ENCODE peak calls at places on chromosomes 16 and 17, in ten cellular contexts. K is Panc1; W is neural progenitor cell; J is mucosa of descending colon; C is cardiac muscle cell; G is thyroid gland; N is pancreas; O is OCI-LY7; I is CD8-positive, alpha-beta memory T cell; D is HAP-1. V is an unnamed sample.

GRCh38 chr16:77213542-77214108 is 14.4 kb downstream of the SYCE1L start:
- DNase-seq in G (no peak), J (no peak), W (no peak), D (no peak), N (peak; percentile 26), O (no peak), K (peak; percentile 77), C (peak; percentile 85), I (no peak), V (no peak)

GRCh38 chr17:64096037-64096436 is 33.9 kb downstream of the ERN1 start:
- DNase-seq in W (no peak), C (no peak), K (no peak), N (no peak), O (no peak), D (no peak), G (no peak), I (no peak), J (no peak), V (no peak)

GRCh38 chr17:51904379-51904778 is 254.1 kb downstream of the CA10 start:
- DNase-seq in K (no peak), D (no peak), O (no peak), J (no peak), C (no peak), N (no peak), I (no peak), W (no peak), G (no peak), V (no peak)

GRCh38 chr17:45316271-45317112 is at the start of gene MAP3K14:
- DNase-seq in C (peak; percentile 82), K (no peak), W (peak; percentile 89), I (peak; percentile 59), N (peak; percentile 84), D (peak; percentile 24), O (peak; percentile 79), J (peak; percentile 71), G (peak; percentile 83), V (peak; percentile 58)

GRCh38 chr17:16923904-16924700 is 47.8 kb downstream of the TNFRSF13B start:
- DNase-seq in C (no peak), D (no peak), I (no peak), J (no peak), W (no peak), K (no peak), O (no peak), N (peak; percentile 22), G (no peak), V (no peak)

GRCh38 chr16:21639493-21639892 is 12.9 kb downstream of the IGSF6 start:
- DNase-seq in G (no peak), K (no peak), O (no peak), I (no peak), D (no peak), C (no peak), J (no peak), N (no peak), W (no peak), V (no peak)

GRCh38 chr16:13438064-13438463 is 481.9 kb upstream of the ERCC4 start:
- DNase-seq in I (no peak), C (no peak), W (no peak), D (no peak), G (no peak), N (no peak), K (no peak), J (no peak), O (no peak), V (no peak)

GRCh38 chr16:7579454-7579853 is 246.8 kb downstream of the RBFOX1 start:
- DNase-seq in G (no peak), D (no peak), O (no peak), K (no peak), N (no peak), I (no peak), J (no peak), W (no peak), C (no peak), V (no peak)

GRCh38 chr17:82846061-82846691 is 6.4 kb upstream of the ZNF750 start:
- DNase-seq in O (no peak), C (no peak), W (no peak), D (no peak), N (no peak), G (no peak), J (no peak), K (no peak), I (no peak), V (no peak)

GRCh38 chr17:61206922-61207321 is 192.7 kb upstream of the TBX2 start:
- DNase-seq in D (no peak), N (no peak), W (no peak), C (no peak), J (no peak), G (no peak), I (no peak), K (no peak), O (no peak), V (no peak)

GRCh38 chr17:51540151-51540550 is 279.8 kb downstream of the UTP18 start:
- DNase-seq in J (no peak), G (no peak), N (no peak), K (no peak), W (no peak), D (no peak), C (no peak), I (no peak), O (no peak), V (no peak)

GRCh38 chr16:1002399-1003161 is 21.0 kb downstream of the SOX8 start:
- DNase-seq in D (no peak), J (peak; percentile 24), G (no peak), C (peak; percentile 87), W (no peak), N (no peak), I (peak; percentile 36), O (no peak), K (peak; percentile 89), V (peak; percentile 28)

GRCh38 chr16:80852261-80852872 is 48.0 kb upstream of the CDYL2 start:
- DNase-seq in G (no peak), D (peak; percentile 9), O (peak; percentile 31), K (no peak), C (peak; percentile 27), I (no peak), N (no peak), J (peak; percentile 25), W (peak; percentile 48), V (no peak)

GRCh38 chr16:74111583-74111982 is 185.0 kb upstream of the PSMD7 start:
- DNase-seq in J (no peak), W (no peak), D (no peak), C (no peak), K (no peak), G (no peak), O (no peak), N (no peak), I (no peak), V (no peak)

GRCh38 chr16:81587626-81588160 is 143.1 kb downstream of the CMIP start:
- DNase-seq in J (no peak), G (no peak), O (no peak), C (no peak), K (no peak), D (no peak), W (no peak), N (no peak), I (no peak), V (no peak)

GRCh38 chr17:48153711-48154642 is 46.4 kb downstream of the SNX11 start:
- DNase-seq in I (no peak), W (peak; percentile 72), C (peak; percentile 60), O (peak; percentile 47), K (peak; percentile 12), D (peak; percentile 47), G (no peak), N (peak; percentile 72), J (peak; percentile 72), V (no peak)

GRCh38 chr16:4510747-4511426 is 27.7 kb downstream of the CDIP1 start:
- DNase-seq in I (no peak), K (no peak), C (no peak), G (no peak), J (no peak), D (no peak), N (no peak), W (no peak), O (no peak), V (no peak)

GRCh38 chr16:85428899-85429775 is 184.0 kb upstream of the GSE1 start:
- DNase-seq in C (no peak), I (no peak), W (no peak), D (no peak), N (peak; percentile 34), G (no peak), O (no peak), K (no peak), J (no peak), V (peak; percentile 1)

GRCh38 chr16:48487287-48487686 is 102.1 kb upstream of the SIAH1 start:
- DNase-seq in J (no peak), O (no peak), N (no peak), D (no peak), C (peak; percentile 43), W (no peak), I (no peak), K (no peak), G (no peak), V (no peak)

GRCh38 chr17:5419959-5420653 is at the start of gene RPAIN:
- DNase-seq in J (peak; percentile 93), D (peak; percentile 87), G (peak; percentile 90), K (no peak), W (peak; percentile 92), C (peak; percentile 87), O (peak; percentile 92), I (peak; percentile 80), N (peak; percentile 83), V (peak; percentile 77)
- H3K9me3 ChIP-seq in J (no peaks in the 10 kb centered on the region), D (no peaks in the 10 kb centered on the region), G (no peaks in the 10 kb centered on the region), K (no peaks in the 10 kb centered on the region), W (no peaks in the 10 kb centered on the region), C (no peaks in the 10 kb centered on the region), O (no peaks in the 10 kb centered on the region), I (no peaks in the 10 kb centered on the region), N (no peaks in the 10 kb centered on the region), V (no peaks in the 10 kb centered on the region)

GRCh38 chr16:46466239-46466638 is 154.9 kb downstream of the SHCBP1 start:
- DNase-seq in G (no peak), C (no peak), I (no peak), W (no peak), J (no peak), K (no peak), O (no peak), D (no peak), N (no peak), V (no peak)
- H3K9me3 ChIP-seq in G (no peaks in the 10 kb centered on the region), C (peaks cover 6% of the 10 kb centered on the region), I (no peaks in the 10 kb centered on the region), W (peaks cover 43% of the 10 kb centered on the region), J (peaks cover 69% of the 10 kb centered on the region), K (no peaks in the 10 kb centered on the region), O (no peaks in the 10 kb centered on the region), D (no peaks in the 10 kb centered on the region), N (no peaks in the 10 kb centered on the region), V (peaks cover 7% of the 10 kb centered on the region)

DNA sequence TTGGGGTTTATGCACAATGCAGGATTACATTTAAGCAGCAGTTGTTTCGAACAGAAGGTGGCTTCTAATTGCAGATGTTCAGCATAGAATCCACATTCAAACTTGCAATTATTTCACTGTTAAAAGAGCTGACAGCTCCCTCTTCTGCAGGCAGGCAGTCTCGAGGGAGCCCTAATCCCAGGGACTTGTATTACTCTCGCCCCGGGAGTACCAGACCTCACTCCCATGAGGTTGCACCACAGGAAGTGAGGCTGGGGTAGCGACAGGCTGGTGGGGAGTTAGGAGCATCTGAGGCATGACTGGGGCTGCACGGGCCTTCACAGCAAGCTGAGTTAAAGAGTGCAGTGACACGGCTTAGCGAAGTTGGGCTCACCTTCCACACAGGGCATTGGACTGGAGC is 484.4 kb upstream of the EEF2KMT start:
- DNase-seq in G (no peak), O (no peak), D (no peak), I (no peak), N (no peak), W (no peak), J (no peak), K (no peak), C (no peak), V (no peak)
- H3K9me3 ChIP-seq in G (no peaks in the 10 kb centered on the region), O (no peaks in the 10 kb centered on the region), D (no peaks in the 10 kb centered on the region), I (no peaks in the 10 kb centered on the region), N (no peaks in the 10 kb centered on the region), W (no peaks in the 10 kb centered on the region), J (no peaks in the 10 kb centered on the region), K (no peaks in the 10 kb centered on the region), C (no peaks in the 10 kb centered on the region), V (no peaks in the 10 kb centered on the region)

GRCh38 chr17:26782153-26782552 is 511.8 kb upstream of the WSB1 start:
- DNase-seq in D (no peak), N (peak; percentile 12), J (no peak), I (no peak), O (no peak), W (no peak), C (no peak), G (no peak), K (no peak), V (no peak)
- H3K9me3 ChIP-seq in D (peaks cover 4% of the 10 kb centered on the region), N (no peaks in the 10 kb centered on the region), J (peaks cover 79% of the 10 kb centered on the region), I (peaks cover 28% of the 10 kb centered on the region), O (peaks cover 20% of the 10 kb centered on the region), W (peaks cover 42% of the 10 kb centered on the region), C (no peaks in the 10 kb centered on the region), G (no peaks in the 10 kb centered on the region), K (no peaks in the 10 kb centered on the region), V (peaks cover 2% of the 10 kb centered on the region)